ENCODE peak calls at places on chromosomes 4 and X, in four cellular contexts. Y, I, Q and A are unnamed samples.

GRCh38 chrX:68355629-68355920 is 77.7 kb downstream of the OPHN1 start:
- DNase-seq in I (no peak), Q (no peak), Y (no peak), A (peak)

GRCh38 chr4:125387770-125388169 is 73.0 kb downstream of the FAT4 start:
- DNase-seq in Q (peak), I (no peak), Y (peak), A (no peak)

GRCh38 chr4:98728433-98728832 is 70.0 kb upstream of the TSPAN5 start:
- DNase-seq in I (peak), Y (peak), Q (peak), A (peak)

GRCh38 chr4:108512615-108513505 is 107.5 kb upstream of the RPL34 start:
- DNase-seq in I (peak), Q (peak), Y (peak), A (peak)

GRCh38 chr4:26462874-26463273 is 27.4 kb downstream of the CCKAR start:
- DNase-seq in I (no peak), Q (no peak), Y (no peak), A (no peak)

GRCh38 chr4:4613641-4614286 is 71.9 kb upstream of the STX18 start:
- DNase-seq in Q (peak), I (no peak), Y (peak), A (no peak)

GRCh38 chr4:100641326-100641725 is 123.5 kb upstream of the EMCN start:
- DNase-seq in Q (no peak), Y (no peak), I (peak), A (no peak)

GRCh38 chrX:41491267-41492004 is 44.3 kb downstream of the NYX start:
- DNase-seq in I (peak), Q (peak), Y (peak), A (peak)

GRCh38 chr4:41307633-41308032 is 50.9 kb downstream of the UCHL1 start:
- DNase-seq in Y (no peak), I (peak), Q (no peak), A (no peak)

GRCh38 chr4:7276538-7276937 is 84.2 kb downstream of the SORCS2 start:
- DNase-seq in Q (no peak), Y (peak), I (no peak), A (no peak)

GRCh38 chr4:181701911-181702310 is 541.3 kb upstream of the TENM3 start:
- DNase-seq in Y (no peak), I (no peak), Q (no peak), A (no peak)

GRCh38 chrX:134685662-134686061 is 27.4 kb upstream of the PLAC1 start:
- DNase-seq in I (no peak), Y (peak), Q (peak), A (no peak)

GRCh38 chr4:154984148-154984547 is 203.1 kb downstream of the RBM46 start:
- DNase-seq in I (no peak), Y (no peak), Q (no peak), A (no peak)

GRCh38 chrX:21382715-21383114 is 8.5 kb downstream of the CNKSR2 start:
- DNase-seq in Y (peak), I (no peak), Q (no peak), A (no peak)

GRCh38 chr4:77538574-77539157 is 67.0 kb upstream of the CXCL13 start:
- DNase-seq in Q (peak), I (peak), Y (no peak), A (peak)

GRCh38 chr4:173252024-173252935 is 81.9 kb downstream of the HMGB2 start:
- DNase-seq in Q (peak), I (peak), Y (peak), A (peak)

GRCh38 chr4:105158837-105159236 is 12.2 kb downstream of the TET2 start:
- DNase-seq in Q (peak), I (no peak), Y (no peak), A (no peak)

GRCh38 chr4:113888006-113888405 is 91.4 kb downstream of the ARSJ start:
- DNase-seq in Q (no peak), Y (no peak), I (no peak), A (no peak)

GRCh38 chr4:56870927-56871326 is 36.8 kb upstream of the REST start:
- DNase-seq in Q (peak), I (no peak), Y (peak), A (no peak)

GRCh38 chrX:58025979-58026378 is 115.7 kb upstream of the ZXDA start:
- DNase-seq in Q (peak), I (peak), Y (peak), A (peak)

GRCh38 chr4:153655928-153656327 is 28.2 kb upstream of the TLR2 start:
- DNase-seq in Q (peak), I (no peak), Y (no peak), A (peak)

GRCh38 chr4:87458913-87459312 is 36.5 kb downstream of the NUDT9 start:
- DNase-seq in I (no peak), Y (no peak), Q (no peak), A (no peak)

GRCh38 chrX:32191316-32191715 is 1020.0 kb downstream of the DMD start:
- DNase-seq in Q (no peak), Y (no peak), I (no peak), A (no peak)

GRCh38 chrX:75911716-75912115 is 126.7 kb upstream of the MAGEE2 start:
- DNase-seq in Y (no peak), Q (no peak), I (no peak), A (no peak)
- TF ChIP-seq EZH2 in Y (no peak), Q (no peak), I (no peak), A (no peak)

GRCh38 chr4:48203819-48204218 is 65.8 kb downstream of the TEC start:
- DNase-seq in I (no peak), Y (no peak), Q (no peak), A (no peak)
- TF ChIP-seq EZH2 in I (no peak), Y (no peak), Q (no peak), A (no peak)

GRCh38 chrX:39519213-39519544 is 578.6 kb downstream of the BCOR start:
- DNase-seq in Y (peak), I (peak), Q (peak), A (no peak)
- TF ChIP-seq EZH2 in Y (peak), I (no peak), Q (no peak), A (no peak)

GRCh38 chrX:119997570-119997969 is 54.0 kb upstream of the NKAP start:
- DNase-seq in Y (no peak), Q (no peak), I (no peak), A (no peak)
- TF ChIP-seq EZH2 in Y (no peak), Q (no peak), I (no peak), A (no peak)

DNA sequence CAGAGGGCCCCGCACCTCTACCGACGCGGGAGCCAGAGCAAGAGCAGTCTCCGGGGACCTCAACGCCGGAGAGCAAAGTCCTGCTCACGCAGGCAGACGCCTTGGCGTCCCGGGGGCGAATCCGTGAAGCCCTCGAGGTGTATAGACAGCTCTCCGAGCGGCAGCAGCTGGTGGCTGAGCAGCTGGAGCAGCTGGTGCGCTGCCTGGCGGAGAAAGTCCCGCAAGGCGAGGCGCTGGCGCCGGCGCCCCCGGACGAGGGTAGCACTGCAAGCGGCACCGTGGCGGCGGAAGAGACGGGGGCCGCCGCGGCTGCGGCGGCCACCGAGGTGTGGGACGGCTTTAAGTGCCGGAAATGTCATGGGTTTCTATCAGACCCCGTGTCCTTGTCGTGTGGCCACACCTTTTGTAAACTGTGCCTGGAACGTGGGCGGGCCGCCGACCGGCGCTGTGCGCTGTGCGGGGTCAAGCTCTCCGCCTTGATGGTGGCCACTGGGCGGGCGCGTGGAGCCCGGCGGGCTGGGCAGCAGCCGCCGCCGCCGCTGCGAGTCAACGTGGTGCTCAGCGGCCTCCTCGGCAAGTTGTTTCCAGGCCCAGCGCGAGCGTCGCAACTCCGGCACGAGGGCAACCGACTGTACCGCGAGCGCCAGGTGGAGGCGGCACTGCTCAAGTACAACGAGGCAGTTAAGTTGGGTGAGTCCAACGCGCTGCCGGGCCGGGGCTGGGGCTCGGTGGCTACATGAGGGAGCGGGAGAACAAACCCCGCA is 672 bp downstream of the LONRF3 start:
- DNase-seq in Y (peak), I (peak), Q (peak), A (no peak)
- TF ChIP-seq EZH2 in Y (no peak), I (no peak), Q (peak), A (no peak)